ENCODE peak calls at places on chromosomes 3 and 15, in nine cellular contexts. K is A549, M is AG04449, X is NCI-H345, G is mesendoderm, U is HFFc6, F is D341Med, E is skeletal muscle cell, C is HFF-Myc. Q is an unnamed sample.

GRCh38 chr3:159340877-159341500 is 539.1 kb downstream of the MFSD1 start:
- DNase-seq in F (no peak), C (no peak), X (no peak), K (no peak), U (no peak), G (no peak), M (no peak), E (no peak), Q (no peak)

GRCh38 chr15:66411190-66411589 is 24.5 kb downstream of the MAP2K1 start:
- DNase-seq in M (no peak), X (no peak), C (no peak), U (no peak), F (no peak), K (no peak), G (peak), E (no peak), Q (no peak)

GRCh38 chr15:70111203-70112017 is 13.7 kb upstream of the TLE3 start:
- DNase-seq in E (peak), C (peak), U (peak), F (peak), G (peak), X (peak), M (no peak), K (peak), Q (peak)

GRCh38 chr3:85560088-85560790 is 601.5 kb downstream of the CADM2 start:
- DNase-seq in E (peak), X (no peak), G (no peak), F (no peak), M (no peak), K (no peak), U (no peak), C (no peak), Q (no peak)

GRCh38 chr3:27165348-27165747 is 203.8 kb downstream of the NEK10 start:
- DNase-seq in F (no peak), G (no peak), E (peak), K (no peak), U (peak), M (peak), X (no peak), C (peak), Q (peak)

GRCh38 chr15:89486726-89487050 is 9.7 kb downstream of the RHCG start:
- DNase-seq in G (peak), F (no peak), E (no peak), C (no peak), K (no peak), M (no peak), X (no peak), U (no peak), Q (no peak)

GRCh38 chr15:22227411-22227810 is 147.1 kb downstream of the OR4M2 start:
- DNase-seq in C (no peak), M (no peak), G (no peak), E (no peak), K (no peak), X (no peak), F (no peak), U (no peak), Q (no peak)

GRCh38 chr3:152061296-152061695 is 187.9 kb downstream of the SUCNR1 start:
- DNase-seq in C (no peak), E (no peak), K (no peak), G (no peak), M (no peak), X (no peak), U (no peak), F (no peak), Q (no peak)

GRCh38 chr3:23112491-23112890 is 90.6 kb upstream of the UBE2E2 start:
- DNase-seq in U (no peak), G (peak), F (no peak), X (no peak), E (no peak), C (no peak), K (no peak), M (no peak), Q (no peak)

GRCh38 chr15:85543741-85544155 is 163.3 kb downstream of the AKAP13 start:
- DNase-seq in M (no peak), F (no peak), K (no peak), X (no peak), E (no peak), U (no peak), G (peak), C (no peak), Q (no peak)

GRCh38 chr15:82298520-82298919 is 35.9 kb downstream of the SAXO2 start:
- DNase-seq in E (no peak), X (no peak), K (no peak), U (no peak), F (no peak), G (no peak), M (no peak), C (no peak), Q (no peak)

GRCh38 chr3:27632431-27633223 is 89.5 kb downstream of the EOMES start:
- DNase-seq in F (peak), G (peak), C (no peak), E (no peak), K (peak), U (peak), M (no peak), X (peak), Q (no peak)

GRCh38 chr3:47420044-47420430 is 39.2 kb downstream of the PTPN23 start:
- DNase-seq in E (no peak), U (no peak), X (no peak), G (no peak), F (peak), M (no peak), K (no peak), C (no peak), Q (no peak)

GRCh38 chr15:63331456-63331855 is 50.2 kb downstream of the CA12 start:
- DNase-seq in M (no peak), X (no peak), G (no peak), C (no peak), F (no peak), E (no peak), U (no peak), K (no peak), Q (no peak)

GRCh38 chr3:182258538-182259177 is 534.6 kb upstream of the ATP11B start:
- DNase-seq in K (peak), X (peak), U (no peak), C (no peak), F (no peak), E (peak), M (no peak), G (peak), Q (peak)

GRCh38 chr15:74893627-74894026 is 3.8 kb downstream of the MPI start:
- DNase-seq in M (no peak), K (no peak), F (no peak), C (no peak), E (no peak), X (no peak), U (no peak), G (no peak), Q (no peak)

GRCh38 chr15:101474233-101474632 is 15.3 kb downstream of the PCSK6 start:
- DNase-seq in X (no peak), C (no peak), E (no peak), U (no peak), F (no peak), M (no peak), G (no peak), K (no peak), Q (no peak)

GRCh38 chr15:88704791-88705768 is 66.3 kb downstream of the ISG20 start:
- DNase-seq in K (no peak), U (no peak), M (no peak), X (no peak), E (no peak), G (peak), F (peak), C (no peak), Q (no peak)

GRCh38 chr3:120052225-120052624 is 42.0 kb downstream of the GSK3B start:
- DNase-seq in C (no peak), M (no peak), X (no peak), E (no peak), G (no peak), K (no peak), U (no peak), F (no peak), Q (no peak)

GRCh38 chr3:56467801-56468183 is 475 bp downstream of the ERC2 start:
- DNase-seq in E (no peak), C (no peak), F (peak), K (no peak), M (no peak), U (no peak), X (no peak), G (peak), Q (no peak)

GRCh38 chr15:80778964-80779657 is at the start of gene CEMIP:
- DNase-seq in X (peak), M (peak), G (peak), K (peak), U (peak), F (peak), E (no peak), C (no peak), Q (peak)

GRCh38 chr3:66363133-66363532 is 137.7 kb downstream of the LRIG1 start:
- DNase-seq in X (no peak), C (no peak), M (no peak), F (no peak), U (no peak), K (no peak), E (no peak), G (peak), Q (no peak)

GRCh38 chr3:129796146-129796545 is 97.4 kb downstream of the TMCC1 start:
- DNase-seq in K (no peak), C (no peak), E (no peak), M (no peak), F (no peak), X (no peak), G (no peak), U (no peak), Q (no peak)

GRCh38 chr15:89299896-89300295 is 34.7 kb downstream of the POLG start:
- DNase-seq in U (peak), G (peak), C (peak), M (peak), K (no peak), F (no peak), E (peak), X (no peak), Q (no peak)

GRCh38 chr3:185283374-185283935 is 29.6 kb upstream of the EHHADH start:
- DNase-seq in U (no peak), C (no peak), G (no peak), F (no peak), K (peak), E (no peak), X (no peak), M (no peak), Q (no peak)

GRCh38 chr3:32435911-32436815 is 44.5 kb downstream of the CMTM7 start:
- DNase-seq in M (no peak), G (no peak), X (no peak), F (no peak), U (no peak), C (no peak), E (no peak), K (no peak), Q (no peak)

GRCh38 chr15:83206971-83207621 is 527 bp downstream of the HDGFL3 start:
- DNase-seq in X (peak), M (no peak), C (no peak), E (no peak), G (peak), F (peak), K (peak), U (no peak), Q (no peak)

GRCh38 chr15:62389887-62390792 is 225.1 kb upstream of the C2CD4B start:
- DNase-seq in F (peak), C (no peak), X (peak), G (peak), U (peak), K (peak), M (no peak), E (no peak), Q (peak)